ENCODE peak calls at places on chromosome 18, in nine cellular contexts. G is lower lobe of right lung, M is tibial artery, R is choroid plexus epithelial cell, O is BE2C, I is mesendoderm, B is skeletal muscle cell, H is neural progenitor cell, J is breast epithelium. L is an unnamed sample.

GRCh38 chr18:79513381-79514081 is 117.8 kb downstream of the NFATC1 start:
- DNase-seq in G (no peak), M (peak), R (no peak), O (no peak), I (no peak), B (no peak), H (no peak), J (peak), L (no peak)

GRCh38 chr18:80196528-80197320 is 50.6 kb downstream of the PARD6G start:
- DNase-seq in G (no peak), M (no peak), R (peak), O (no peak), I (peak), B (no peak), H (peak), J (no peak), L (peak)

GRCh38 chr18:78981652-78981955 is 2.0 kb downstream of the SALL3 start:
- DNase-seq in G (no peak), M (no peak), R (no peak), O (no peak), I (no peak), B (no peak), H (peak), J (no peak), L (no peak)

GRCh38 chr18:62044490-62045000 is 142.3 kb downstream of the PIGN start:
- DNase-seq in G (no peak), M (no peak), R (peak), O (no peak), I (no peak), B (no peak), H (no peak), J (no peak), L (no peak)

GRCh38 chr18:61896767-61897166 is 4.0 kb upstream of the RNF152 start:
- DNase-seq in G (no peak), M (peak), R (peak), O (no peak), I (peak), B (peak), H (peak), J (no peak), L (peak)

GRCh38 chr18:44668280-44668975 is 12.3 kb upstream of the SETBP1 start:
- DNase-seq in G (no peak), M (no peak), R (no peak), O (no peak), I (peak), B (no peak), H (no peak), J (no peak), L (peak)

GRCh38 chr18:3360211-3360610 is 89.8 kb upstream of the TGIF1 start:
- DNase-seq in G (no peak), M (no peak), R (no peak), O (no peak), I (peak), B (no peak), H (peak), J (no peak), L (no peak)

GRCh38 chr18:671405-671804 is 14.0 kb downstream of the TYMS start:
- DNase-seq in G (no peak), M (no peak), R (no peak), O (no peak), I (no peak), B (no peak), H (no peak), J (no peak), L (no peak)

GRCh38 chr18:45081579-45082181 is 401.0 kb downstream of the SETBP1 start:
- DNase-seq in G (no peak), M (no peak), R (peak), O (peak), I (peak), B (no peak), H (no peak), J (no peak), L (peak)

GRCh38 chr18:45565280-45565970 is 49.9 kb upstream of the SLC14A2 start:
- DNase-seq in G (no peak), M (no peak), R (no peak), O (no peak), I (no peak), B (no peak), H (no peak), J (no peak), L (no peak)

GRCh38 chr18:702957-703659 is 9.3 kb downstream of the ENOSF1 start:
- DNase-seq in G (no peak), M (no peak), R (peak), O (no peak), I (no peak), B (peak), H (no peak), J (no peak), L (peak)

GRCh38 chr18:75162978-75163377 is 46.0 kb downstream of the PTGR3 start:
- DNase-seq in G (no peak), M (no peak), R (no peak), O (no peak), I (no peak), B (no peak), H (no peak), J (no peak), L (no peak)

GRCh38 chr18:14922965-14923565 is 175.1 kb downstream of the ANKRD30B start:
- DNase-seq in G (no peak), M (no peak), R (no peak), O (no peak), I (no peak), B (no peak), H (no peak), J (no peak), L (no peak)

GRCh38 chr18:49861659-49862058 is 48.3 kb upstream of the ACAA2 start:
- DNase-seq in G (no peak), M (no peak), R (no peak), O (no peak), I (peak), B (no peak), H (peak), J (no peak), L (peak)

GRCh38 chr18:42561521-42561920 is 554.0 kb downstream of the RIT2 start:
- DNase-seq in G (no peak), M (no peak), R (no peak), O (no peak), I (peak), B (no peak), H (no peak), J (no peak), L (no peak)

GRCh38 chr18:74679679-74680076 is 82.0 kb downstream of the ZNF407 start:
- DNase-seq in G (no peak), M (no peak), R (no peak), O (no peak), I (no peak), B (no peak), H (no peak), J (no peak), L (no peak)

GRCh38 chr18:79574938-79575525 is 104.6 kb upstream of the CTDP1 start:
- DNase-seq in G (peak), M (no peak), R (no peak), O (no peak), I (no peak), B (no peak), H (no peak), J (peak), L (no peak)

GRCh38 chr18:22166070-22166972 is 3.1 kb upstream of the GATA6 start:
- DNase-seq in G (no peak), M (peak), R (no peak), O (no peak), I (peak), B (no peak), H (peak), J (no peak), L (no peak)

GRCh38 chr18:22167091-22167470 is 2.3 kb upstream of the GATA6 start:
- DNase-seq in G (no peak), M (peak), R (no peak), O (no peak), I (no peak), B (no peak), H (peak), J (no peak), L (no peak)

GRCh38 chr18:22164337-22165048 is 4.9 kb upstream of the GATA6 start:
- DNase-seq in G (no peak), M (no peak), R (no peak), O (no peak), I (no peak), B (no peak), H (no peak), J (no peak), L (no peak)

GRCh38 chr18:22165049-22165602 is 4.3 kb upstream of the GATA6 start:
- DNase-seq in G (no peak), M (no peak), R (no peak), O (no peak), I (peak), B (no peak), H (peak), J (no peak), L (no peak)

DNA sequence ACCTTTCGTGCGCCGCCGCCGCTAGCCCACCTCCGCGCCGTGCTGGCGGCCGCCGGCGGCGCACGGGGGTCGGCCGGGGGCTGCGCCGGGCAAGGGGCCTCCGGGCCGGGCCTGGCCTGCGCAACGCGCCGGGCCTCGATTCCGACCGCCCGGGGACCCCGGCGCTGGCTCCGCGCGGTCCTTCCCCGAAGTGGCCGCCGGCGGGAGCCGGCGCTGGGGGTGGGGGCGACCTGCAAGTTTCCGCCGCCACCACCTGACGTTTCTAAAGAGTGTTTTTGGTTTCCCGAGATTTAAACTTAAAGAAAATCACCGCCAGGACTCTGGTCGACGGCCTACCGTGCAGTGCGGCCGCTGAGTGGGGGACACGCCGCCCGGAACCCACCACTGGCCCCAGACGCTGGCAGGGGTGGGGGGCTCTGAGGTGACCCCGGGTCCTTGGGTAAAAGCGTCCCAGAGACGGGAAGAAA is 3.8 kb upstream of the GATA6 start:
- DNase-seq in G (no peak), M (no peak), R (no peak), O (no peak), I (no peak), B (no peak), H (peak), J (no peak), L (no peak)
- H3K4me3 ChIP-seq in G (peak), M (peak), R (peak), O (no peak), I (peak), B (no peak), H (peak), J (no peak), L (no peak)

GRCh38 chr18:23503967-23504352 is 649 bp downstream of the RMC1 start:
- DNase-seq in G (no peak), M (no peak), R (no peak), O (no peak), I (no peak), B (no peak), H (no peak), J (no peak), L (no peak)
- H3K4me3 ChIP-seq in G (peak), M (peak), R (peak), O (peak), I (peak), B (peak), H (peak), J (peak), L (peak)

GRCh38 chr18:63237486-63237885 is 82.1 kb downstream of the BCL2 start:
- DNase-seq in G (no peak), M (no peak), R (no peak), O (no peak), I (peak), B (no peak), H (no peak), J (no peak), L (peak)

GRCh38 chr18:63240541-63241316 is 78.8 kb downstream of the BCL2 start:
- DNase-seq in G (no peak), M (no peak), R (no peak), O (no peak), I (no peak), B (no peak), H (no peak), J (no peak), L (peak)

GRCh38 chr18:63237911-63238710 is 81.5 kb downstream of the BCL2 start:
- DNase-seq in G (no peak), M (no peak), R (peak), O (no peak), I (peak), B (peak), H (peak), J (no peak), L (peak)

GRCh38 chr18:63236990-63237389 is 82.6 kb downstream of the BCL2 start:
- DNase-seq in G (peak), M (peak), R (no peak), O (no peak), I (no peak), B (no peak), H (no peak), J (no peak), L (peak)

GRCh38 chr18:63238711-63239110 is 80.9 kb downstream of the BCL2 start:
- DNase-seq in G (no peak), M (no peak), R (no peak), O (no peak), I (peak), B (no peak), H (peak), J (no peak), L (no peak)
- H3K4me3 ChIP-seq in G (no peak), M (no peak), R (no peak), O (no peak), I (no peak), B (peak), H (no peak), J (no peak), L (no peak)

GRCh38 chr18:22507055-22507454 is 89.3 kb upstream of the CTAGE1 start:
- DNase-seq in G (no peak), M (no peak), R (no peak), O (no peak), I (no peak), B (no peak), H (no peak), J (no peak), L (no peak)

GRCh38 chr18:22515250-22515649 is 97.5 kb upstream of the CTAGE1 start:
- DNase-seq in G (no peak), M (no peak), R (no peak), O (no peak), I (no peak), B (no peak), H (no peak), J (no peak), L (no peak)

GRCh38 chr18:22509423-22509822 is 91.7 kb upstream of the CTAGE1 start:
- DNase-seq in G (no peak), M (no peak), R (no peak), O (no peak), I (no peak), B (no peak), H (no peak), J (no peak), L (no peak)

GRCh38 chr18:22514655-22515054 is 96.9 kb upstream of the CTAGE1 start:
- DNase-seq in G (no peak), M (no peak), R (no peak), O (no peak), I (no peak), B (no peak), H (no peak), J (no peak), L (no peak)

DNA sequence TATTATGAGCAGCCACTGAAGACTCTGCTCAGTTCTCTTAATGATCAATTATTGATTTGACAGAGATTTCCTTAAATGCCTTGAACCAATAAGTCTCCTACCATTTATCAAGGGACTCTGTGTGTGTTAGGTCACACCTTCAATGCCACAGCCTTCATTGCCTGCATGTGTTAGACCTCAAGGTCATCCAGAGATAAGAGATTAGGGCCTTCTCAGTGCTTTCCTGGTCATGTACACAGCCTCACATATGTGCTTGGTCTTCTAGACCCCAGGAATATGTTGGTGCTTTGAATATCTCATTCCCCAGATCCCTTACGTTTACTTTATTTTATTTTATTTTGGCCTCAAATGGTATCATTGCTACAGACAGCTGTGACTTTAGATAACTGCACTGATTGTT is 93.0 kb upstream of the CTAGE1 start:
- DNase-seq in G (no peak), M (no peak), R (no peak), O (no peak), I (peak), B (no peak), H (no peak), J (no peak), L (no peak)
- H3K4me3 ChIP-seq in G (no peak), M (no peak), R (no peak), O (no peak), I (no peak), B (no peak), H (no peak), J (no peak), L (no peak)

L was measured in fibroblast of mammary gland.